ENCODE peak calls at places on chromosomes 5 and 9, in eight cellular contexts. G, I, Z, O, S, N, J and V are unnamed samples.

GRCh38 chr9:77170991-77171699 is 6.2 kb upstream of the VPS13A start:
- DNase-seq in G (no peak), I (no peak), Z (no peak), O (no peak), S (peak), N (no peak), J (no peak), V (no peak)

GRCh38 chr5:148904440-148904839 is 78.0 kb downstream of the ADRB2 start:
- DNase-seq in G (no peak), I (peak), Z (no peak), O (no peak), S (no peak), N (no peak), J (no peak), V (no peak)

GRCh38 chr5:160511280-160511929 is 89.8 kb downstream of the PTTG1 start:
- DNase-seq in G (no peak), I (no peak), Z (no peak), O (no peak), S (no peak), N (no peak), J (no peak), V (no peak)

GRCh38 chr9:80787636-80788035 is 901.7 kb downstream of the TLE1 start:
- DNase-seq in G (no peak), I (no peak), Z (no peak), O (no peak), S (no peak), N (no peak), J (no peak), V (no peak)

GRCh38 chr9:73269430-73270101 is 117.9 kb downstream of the ANXA1 start:
- DNase-seq in G (no peak), I (no peak), Z (no peak), O (peak), S (peak), N (peak), J (no peak), V (no peak)

GRCh38 chr5:139982157-139982974 is 60.7 kb downstream of the NRG2 start:
- DNase-seq in G (no peak), I (peak), Z (no peak), O (peak), S (peak), N (no peak), J (no peak), V (no peak)

GRCh38 chr9:86354048-86354881 is at the start of gene TUT7:
- DNase-seq in G (peak), I (peak), Z (peak), O (peak), S (peak), N (peak), J (peak), V (peak)

GRCh38 chr9:131398204-131398603 is 4.3 kb downstream of the PRRC2B start:
- DNase-seq in G (no peak), I (peak), Z (peak), O (peak), S (no peak), N (peak), J (no peak), V (no peak)

GRCh38 chr9:124254261-124254682 is 3.5 kb upstream of the NEK6 start:
- DNase-seq in G (no peak), I (no peak), Z (peak), O (no peak), S (no peak), N (peak), J (no peak), V (no peak)

GRCh38 chr9:108637340-108637739 is 218.4 kb downstream of the ACTL7B start:
- DNase-seq in G (no peak), I (no peak), Z (no peak), O (no peak), S (no peak), N (no peak), J (no peak), V (no peak)

GRCh38 chr5:2997179-2997578 is 245.7 kb upstream of the IRX2 start:
- DNase-seq in G (no peak), I (no peak), Z (no peak), O (no peak), S (peak), N (no peak), J (no peak), V (no peak)

GRCh38 chr9:123954518-123954917 is 24.6 kb upstream of the DENND1A start:
- DNase-seq in G (no peak), I (no peak), Z (no peak), O (no peak), S (no peak), N (no peak), J (no peak), V (no peak)

GRCh38 chr9:89797970-89798369 is 193.2 kb downstream of the GADD45G start:
- DNase-seq in G (no peak), I (peak), Z (peak), O (no peak), S (no peak), N (no peak), J (no peak), V (no peak)

GRCh38 chr5:65861830-65862241 is 64.5 kb upstream of the ERBIN start:
- DNase-seq in G (no peak), I (no peak), Z (no peak), O (peak), S (no peak), N (no peak), J (no peak), V (peak)

GRCh38 chr5:83745821-83746220 is 25.2 kb upstream of the HAPLN1 start:
- DNase-seq in G (no peak), I (no peak), Z (no peak), O (peak), S (no peak), N (no peak), J (no peak), V (no peak)

DNA sequence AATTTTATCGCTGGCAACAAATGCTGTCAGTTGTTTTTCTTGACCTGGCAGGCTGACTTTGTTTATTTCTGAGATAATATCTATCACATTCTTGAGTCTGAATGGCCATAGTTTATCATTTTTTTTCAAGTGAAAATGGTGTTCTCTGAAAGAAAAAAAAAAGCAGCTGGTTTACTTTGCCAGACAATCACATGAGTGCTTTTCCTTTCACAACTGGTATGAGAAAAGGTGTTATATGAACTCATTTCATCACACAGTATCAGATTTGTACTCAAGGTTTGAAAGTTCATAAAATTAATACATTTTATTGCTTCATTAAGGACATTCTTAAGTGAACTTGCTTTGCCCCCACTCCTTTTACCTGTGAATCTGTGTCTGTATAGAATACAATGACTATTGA is 33.0 kb upstream of the PRLR start:
- DNase-seq in G (no peak), I (no peak), Z (no peak), O (no peak), S (no peak), N (no peak), J (no peak), V (no peak)
- TF ChIP-seq CTCF in G (no peak), I (no peak), Z (no peak), O (no peak), S (no peak), N (no peak), J (no peak), V (no peak)

GRCh38 chr5:137894586-137894985 is 5.3 kb downstream of the PKD2L2 start:
- DNase-seq in G (no peak), I (no peak), Z (no peak), O (no peak), S (no peak), N (no peak), J (no peak), V (no peak)

GRCh38 chr5:137890850-137891249 is 1.6 kb downstream of the PKD2L2 start:
- DNase-seq in G (no peak), I (no peak), Z (no peak), O (no peak), S (no peak), N (no peak), J (no peak), V (no peak)

GRCh38 chr5:137888489-137888874 is 775 bp upstream of the PKD2L2 start:
- DNase-seq in G (no peak), I (no peak), Z (no peak), O (no peak), S (no peak), N (peak), J (no peak), V (no peak)

GRCh38 chr5:137888875-137889759 is at the start of gene PKD2L2:
- DNase-seq in G (peak), I (peak), Z (peak), O (peak), S (peak), N (peak), J (peak), V (peak)

DNA sequence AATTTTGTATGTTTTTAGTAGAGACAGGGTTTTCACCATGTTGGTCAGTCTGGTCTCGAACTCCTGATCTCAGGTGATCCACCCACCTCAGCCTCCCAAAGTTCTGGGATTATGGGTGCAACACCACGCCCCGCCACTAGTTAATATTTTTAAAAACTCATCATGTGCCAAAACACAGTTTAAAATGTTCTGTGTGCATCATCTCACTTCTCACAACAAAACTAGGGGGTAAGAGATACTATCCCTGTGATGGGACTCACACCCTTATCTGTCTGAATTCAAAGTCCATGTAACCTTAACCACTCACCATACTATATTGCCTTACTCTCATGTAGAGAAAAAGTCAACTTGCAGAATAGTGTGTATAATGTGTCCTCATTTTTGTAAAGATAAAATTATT is 2.6 kb downstream of the PKD2L2 start:
- DNase-seq in G (no peak), I (no peak), Z (no peak), O (no peak), S (no peak), N (no peak), J (no peak), V (no peak)
- TF ChIP-seq CTCF in G (peak), I (no peak), Z (no peak), O (no peak), S (peak), N (peak), J (no peak), V (peak)

GRCh38 chr9:133547116-133547515 is 12.6 kb downstream of the ADAMTSL2 start:
- DNase-seq in G (no peak), I (no peak), Z (no peak), O (no peak), S (no peak), N (no peak), J (no peak), V (no peak)
- TF ChIP-seq CTCF in G (no peak), I (no peak), Z (no peak), O (no peak), S (no peak), N (no peak), J (no peak), V (no peak)

DNA sequence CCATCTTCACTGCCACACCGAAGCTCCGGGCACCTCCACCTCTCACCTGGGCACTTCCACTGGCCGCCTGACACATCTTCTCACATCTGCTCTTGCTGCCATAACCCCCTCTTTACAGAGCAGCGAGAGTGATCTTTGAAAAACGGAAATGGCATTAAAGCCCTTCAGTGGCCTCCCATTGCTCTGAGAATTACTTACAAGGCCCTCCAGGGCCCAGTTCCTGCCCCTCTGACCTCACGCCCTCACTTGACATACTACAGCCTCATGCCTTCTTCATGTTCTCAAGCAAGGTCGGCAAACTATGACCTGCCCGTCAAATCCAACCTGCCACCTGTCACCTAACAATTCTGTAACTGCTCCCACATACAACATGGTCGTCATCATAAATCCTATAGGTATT is 187.3 kb downstream of the NR3C1 start:
- DNase-seq in G (no peak), I (no peak), Z (no peak), O (no peak), S (no peak), N (no peak), J (no peak), V (no peak)
- TF ChIP-seq CTCF in G (no peak), I (no peak), Z (no peak), O (no peak), S (no peak), N (no peak), J (no peak), V (no peak)

GRCh38 chr5:179060116-179061008 is at the start of gene ZNF354C:
- DNase-seq in G (peak), I (peak), Z (peak), O (peak), S (peak), N (peak), J (peak), V (peak)

GRCh38 chr5:179061025-179061424 is 852 bp downstream of the ZNF354C start:
- DNase-seq in G (no peak), I (no peak), Z (no peak), O (no peak), S (no peak), N (no peak), J (no peak), V (no peak)

DNA sequence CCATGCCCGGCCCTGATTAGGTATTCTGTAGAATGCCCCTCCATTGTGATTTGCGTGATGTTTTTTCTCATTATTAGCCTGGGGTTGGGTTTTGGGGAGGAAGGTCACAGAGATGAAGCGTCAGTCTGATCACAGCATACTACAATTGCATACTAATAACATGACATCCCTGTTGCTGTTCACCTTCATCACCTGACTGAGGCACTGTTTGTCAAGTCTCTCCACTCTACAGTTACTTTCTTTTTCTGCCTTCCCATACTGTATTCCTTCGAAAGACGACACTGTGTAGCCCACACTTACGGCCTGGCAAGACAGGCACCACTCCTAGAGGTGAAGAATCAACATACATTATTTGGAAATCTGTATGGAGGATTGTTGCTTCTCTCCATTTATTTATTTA is 5.5 kb downstream of the ZNF354C start:
- DNase-seq in G (no peak), I (no peak), Z (no peak), O (no peak), S (no peak), N (peak), J (no peak), V (no peak)
- TF ChIP-seq CTCF in G (no peak), I (no peak), Z (no peak), O (no peak), S (no peak), N (peak), J (no peak), V (no peak)